ENCODE peak calls at places on chromosomes 4 and X, in ten cellular contexts. Y, B, R, E, F, I, J, N, A and W are unnamed samples.

GRCh38 chrX:18377802-18378201 is 23.3 kb upstream of the SCML2 start:
- DNase-seq in Y (no peak), B (no peak), R (peak; percentile 11), E (peak; percentile 53), F (no peak), I (peak; percentile 33), J (no peak), N (no peak), A (no peak), W (peak; percentile 24)

GRCh38 chr4:83082777-83083176 is 31.8 kb downstream of the PLAC8 start:
- DNase-seq in Y (peak; percentile 10), B (no peak), R (no peak), E (no peak), F (no peak), I (peak; percentile 13), J (no peak), N (no peak), A (no peak), W (no peak)

GRCh38 chr4:102157984-102158383 is 187.3 kb downstream of the SLC39A8 start:
- DNase-seq in Y (no peak), B (no peak), R (no peak), E (peak; percentile 50), F (no peak), I (no peak), J (no peak), N (no peak), A (no peak), W (no peak)

GRCh38 chr4:1210971-1211370 is 38.0 kb downstream of the CTBP1 start:
- DNase-seq in Y (no peak), B (no peak), R (no peak), E (no peak), F (no peak), I (no peak), J (no peak), N (no peak), A (peak; percentile 57), W (no peak)

GRCh38 chr4:113504422-113504821 is 257.1 kb downstream of the CAMK2D start:
- DNase-seq in Y (no peak), B (no peak), R (no peak), E (no peak), F (no peak), I (no peak), J (no peak), N (no peak), A (no peak), W (no peak)

GRCh38 chr4:13541176-13541604 is 3.1 kb downstream of the NKX3-2 start:
- DNase-seq in Y (no peak), B (no peak), R (no peak), E (no peak), F (no peak), I (no peak), J (no peak), N (no peak), A (no peak), W (no peak)

GRCh38 chrX:154000051-154000450 is 19.7 kb downstream of the IRAK1 start:
- DNase-seq in Y (no peak), B (no peak), R (no peak), E (no peak), F (no peak), I (no peak), J (no peak), N (no peak), A (no peak), W (no peak)

GRCh38 chrX:108516184-108516583 is 76.5 kb downstream of the COL4A5 start:
- DNase-seq in Y (peak; percentile 77), B (peak; percentile 44), R (peak; percentile 89), E (no peak), F (no peak), I (peak; percentile 6), J (no peak), N (no peak), A (no peak), W (no peak)

GRCh38 chr4:172758586-172759340 is 409.8 kb upstream of the GALNT7 start:
- DNase-seq in Y (peak; percentile 66), B (peak; percentile 2), R (no peak), E (no peak), F (no peak), I (peak; percentile 84), J (no peak), N (no peak), A (no peak), W (no peak)

GRCh38 chr4:85968945-85969830 is 390.7 kb downstream of the MAPK10 start:
- DNase-seq in Y (peak; percentile 67), B (peak; percentile 36), R (peak; percentile 33), E (peak; percentile 57), F (no peak), I (peak; percentile 86), J (no peak), N (no peak), A (no peak), W (no peak)

GRCh38 chr4:973431-974397 is at the start of gene DGKQ:
- DNase-seq in Y (peak; percentile 39), B (no peak), R (peak; percentile 48), E (peak; percentile 91), F (no peak), I (peak; percentile 95), J (peak; percentile 87), N (no peak), A (peak; percentile 95), W (peak; percentile 78)

GRCh38 chrX:9847071-9847470 is 60.8 kb downstream of the SHROOM2 start:
- DNase-seq in Y (peak; percentile 76), B (peak; percentile 31), R (peak; percentile 74), E (no peak), F (no peak), I (peak; percentile 75), J (no peak), N (no peak), A (peak; percentile 35), W (no peak)

GRCh38 chr4:118350961-118351360 is 1.8 kb downstream of the PRSS12 start:
- DNase-seq in Y (no peak), B (no peak), R (no peak), E (no peak), F (no peak), I (no peak), J (no peak), N (no peak), A (no peak), W (no peak)

GRCh38 chr4:118352843-118353373 is at the start of gene PRSS12:
- DNase-seq in Y (peak; percentile 30), B (peak; percentile 78), R (peak; percentile 28), E (peak; percentile 87), F (no peak), I (peak; percentile 84), J (no peak), N (peak; percentile 48), A (peak; percentile 96), W (peak; percentile 43)

GRCh38 chr4:118354913-118355312 is 2.1 kb upstream of the PRSS12 start:
- DNase-seq in Y (no peak), B (no peak), R (no peak), E (no peak), F (no peak), I (no peak), J (no peak), N (no peak), A (no peak), W (no peak)

GRCh38 chr4:118351851-118352827 is 664 bp downstream of the PRSS12 start:
- DNase-seq in Y (no peak), B (peak; percentile 38), R (peak; percentile 4), E (peak; percentile 63), F (no peak), I (peak; percentile 50), J (no peak), N (no peak), A (peak; percentile 84), W (no peak)

GRCh38 chr4:118353452-118353851 is 649 bp upstream of the PRSS12 start:
- DNase-seq in Y (no peak), B (no peak), R (no peak), E (peak; percentile 54), F (no peak), I (peak; percentile 24), J (no peak), N (no peak), A (no peak), W (no peak)
- H3K4me3 ChIP-seq in Y (peak overlapping the region; percentile 65), B (peak overlapping the region; percentile 53), R (peak overlapping the region; percentile 45), E (peak overlapping the region; percentile 53), F (peak overlapping the region; percentile 68), I (peak overlapping the region; percentile 77), J (no peak overlapping the region), N (peak overlapping the region; percentile 76), A (peak overlapping the region; percentile 54), W (no peak overlapping the region)

DNA sequence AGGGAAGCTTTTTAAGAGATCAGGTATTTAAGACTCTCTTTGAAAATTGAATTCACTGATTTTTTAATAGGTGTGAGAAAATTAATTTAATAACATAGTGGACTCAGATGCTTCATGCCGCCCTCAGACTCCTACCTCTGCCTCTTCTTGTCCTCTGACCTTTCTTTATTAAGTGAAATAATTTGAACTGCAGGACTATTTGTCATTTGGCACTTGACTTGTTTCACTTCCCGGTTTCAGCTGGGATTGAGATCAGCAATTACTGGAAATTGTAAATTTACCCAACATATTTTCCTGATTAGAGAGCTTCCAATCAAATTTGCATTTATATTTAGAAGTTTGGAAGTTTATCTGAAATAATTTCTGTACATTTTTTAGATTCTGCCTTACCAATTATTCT is 116.8 kb downstream of the CBR4 start:
- DNase-seq in Y (no peak), B (no peak), R (no peak), E (no peak), F (no peak), I (no peak), J (no peak), N (no peak), A (no peak), W (no peak)
- H3K4me1 ChIP-seq in Y (no peaks in the 10 kb centered on the region), B (no peaks in the 10 kb centered on the region), R (no peaks in the 10 kb centered on the region), E (no peaks in the 10 kb centered on the region), F (no peaks in the 10 kb centered on the region), I (no peaks in the 10 kb centered on the region), J (no peaks in the 10 kb centered on the region), N (no peaks in the 10 kb centered on the region), A (peaks cover 4% of the 10 kb centered on the region), W (no peaks in the 10 kb centered on the region)

DNA sequence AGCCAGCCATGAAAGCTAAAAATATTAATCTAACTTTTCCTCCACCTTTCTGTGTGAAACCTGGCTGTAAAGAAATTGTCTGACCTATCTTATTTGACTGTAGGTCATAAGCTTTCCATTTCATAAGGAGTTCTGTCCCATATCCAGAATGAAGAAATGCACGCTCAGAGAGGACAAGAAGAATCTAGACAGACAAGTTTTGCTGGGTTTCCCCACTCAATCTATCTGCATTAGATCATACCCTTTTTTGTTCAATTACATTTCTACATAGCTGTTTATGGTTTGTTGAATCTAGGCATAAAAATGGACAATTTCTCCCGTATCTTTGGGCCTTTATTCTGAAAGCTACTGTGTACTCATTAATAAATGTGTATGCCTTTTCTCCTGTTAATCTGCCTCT is 1495.1 kb downstream of the C4orf33 start:
- DNase-seq in Y (no peak), B (no peak), R (no peak), E (no peak), F (no peak), I (no peak), J (no peak), N (no peak), A (no peak), W (no peak)
- H3K4me3 ChIP-seq in Y (no peak overlapping the region), B (no peak overlapping the region), R (no peak overlapping the region), E (no peak overlapping the region), F (no peak overlapping the region), I (no peak overlapping the region), J (no peak overlapping the region), N (no peak overlapping the region), A (no peak overlapping the region), W (no peak overlapping the region)

DNA sequence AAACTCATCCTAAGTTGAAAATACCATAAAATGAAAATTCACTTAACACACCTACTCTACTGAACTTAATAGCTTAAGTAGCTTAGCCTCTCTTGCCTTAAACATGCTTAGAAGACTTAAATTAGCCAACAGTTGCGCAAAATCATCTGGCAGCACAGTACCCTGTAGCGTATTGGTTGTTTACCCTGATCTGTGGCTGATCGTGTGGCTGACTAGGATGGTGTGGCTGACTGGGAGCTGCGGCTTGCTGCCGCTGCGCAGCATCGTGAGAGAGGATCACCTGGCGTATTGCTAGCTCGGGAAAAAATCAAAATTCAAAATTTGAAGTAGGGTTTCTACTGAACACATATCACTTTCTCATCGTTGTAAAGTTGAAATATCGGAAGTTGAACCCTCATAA is 6.3 kb downstream of the RUFY3 start:
- DNase-seq in Y (no peak), B (no peak), R (no peak), E (no peak), F (no peak), I (no peak), J (no peak), N (no peak), A (no peak), W (no peak)
- H3K4me1 ChIP-seq in Y (peaks cover 4% of the 10 kb centered on the region), B (no peaks in the 10 kb centered on the region), R (no peaks in the 10 kb centered on the region), E (no peaks in the 10 kb centered on the region), F (no peaks in the 10 kb centered on the region), I (peaks cover 8% of the 10 kb centered on the region), J (no peaks in the 10 kb centered on the region), N (no peaks in the 10 kb centered on the region), A (peaks cover 4% of the 10 kb centered on the region), W (peaks cover 1% of the 10 kb centered on the region)